ENCODE peak calls at places on chromosomes 7 and 10, in ten cellular contexts. H is left colon; M is activated naive CD8-positive, alpha-beta T cell treated with anti-CD3 and anti-CD28 coated beads, Interleukin-2, amount 50 U/mL, for 24 hours; O is body of pancreas; N is heart left ventricle; S is right lobe of liver; U is left ventricle myocardium superior; P is naive thymus-derived CD4-positive, alpha-beta T cell; E is central memory CD8-positive, alpha-beta T cell; V is RWPE2. Z is an unnamed sample.

GRCh38 chr10:46022978-46023702 is 7.3 kb downstream of the NCOA4 start:
- ATAC-seq in H (peak; percentile 95), M (peak; percentile 97), O (peak; percentile 90), N (peak; percentile 95), S (peak; percentile 88), U (peak; percentile 92), P (peak; percentile 96), E (peak; percentile 96), V (peak; percentile 98), Z (peak; percentile 92)

GRCh38 chr7:142637240-142637639 is 112.0 kb upstream of the PRSS1 start:
- ATAC-seq in H (no peak), M (peak; percentile 35), O (no peak), N (no peak), S (no peak), U (no peak), P (peak; percentile 56), E (peak; percentile 55), V (no peak), Z (no peak)

GRCh38 chr10:128268015-128268722 is 141.9 kb upstream of the MKI67 start:
- ATAC-seq in H (no peak), M (no peak), O (no peak), N (no peak), S (peak; percentile 22), U (peak; percentile 23), P (no peak), E (no peak), V (peak; percentile 48), Z (no peak)

GRCh38 chr10:72245949-72246525 is 27.7 kb upstream of the DDIT4 start:
- ATAC-seq in H (no peak), M (no peak), O (no peak), N (no peak), S (no peak), U (no peak), P (no peak), E (no peak), V (no peak), Z (no peak)

GRCh38 chr7:141534757-141535737 is 16.2 kb upstream of the AGK start:
- ATAC-seq in H (no peak), M (no peak), O (no peak), N (peak; percentile 82), S (no peak), U (peak; percentile 90), P (no peak), E (no peak), V (no peak), Z (no peak)

GRCh38 chr7:81669476-81670105 is 100.3 kb downstream of the HGF start:
- ATAC-seq in H (no peak), M (no peak), O (no peak), N (no peak), S (no peak), U (no peak), P (no peak), E (no peak), V (no peak), Z (no peak)

GRCh38 chr7:7909376-7909775 is 59.2 kb upstream of the GLCCI1 start:
- ATAC-seq in H (no peak), M (no peak), O (no peak), N (peak; percentile 33), S (no peak), U (no peak), P (no peak), E (no peak), V (no peak), Z (no peak)

GRCh38 chr7:143485500-143485899 is 7.8 kb downstream of the TAS2R41 start:
- ATAC-seq in H (no peak), M (no peak), O (no peak), N (no peak), S (peak; percentile 31), U (peak; percentile 38), P (no peak), E (no peak), V (no peak), Z (no peak)

GRCh38 chr7:91801331-91801983 is 79.0 kb downstream of the MTERF1 start:
- ATAC-seq in H (no peak), M (no peak), O (no peak), N (no peak), S (no peak), U (no peak), P (peak; percentile 20), E (no peak), V (no peak), Z (no peak)

GRCh38 chr7:142152076-142152475 is 40.6 kb downstream of the MGAM2 start:
- ATAC-seq in H (peak; percentile 98), M (no peak), O (peak; percentile 68), N (no peak), S (peak; percentile 47), U (no peak), P (no peak), E (no peak), V (no peak), Z (no peak)

GRCh38 chr7:39978252-39978934 is 28.3 kb downstream of the CDK13 start:
- ATAC-seq in H (no peak), M (peak; percentile 28), O (no peak), N (no peak), S (no peak), U (no peak), P (peak; percentile 58), E (peak; percentile 45), V (no peak), Z (no peak)

GRCh38 chr7:151735186-151735853 is 141.6 kb downstream of the PRKAG2 start:
- ATAC-seq in H (no peak), M (peak; percentile 16), O (no peak), N (peak; percentile 21), S (no peak), U (peak; percentile 14), P (no peak), E (no peak), V (no peak), Z (no peak)

GRCh38 chr10:119526149-119526548 is 16.4 kb downstream of the RGS10 start:
- ATAC-seq in H (no peak), M (no peak), O (no peak), N (no peak), S (no peak), U (no peak), P (no peak), E (no peak), V (no peak), Z (no peak)

GRCh38 chr7:108140674-108141073 is 10.5 kb upstream of the LAMB4 start:
- ATAC-seq in H (no peak), M (no peak), O (no peak), N (no peak), S (no peak), U (no peak), P (no peak), E (no peak), V (no peak), Z (peak; percentile 86)

GRCh38 chr7:75866129-75866496 is 12.7 kb upstream of the RHBDD2 start:
- ATAC-seq in H (peak; percentile 30), M (no peak), O (no peak), N (peak; percentile 23), S (peak; percentile 62), U (peak; percentile 25), P (peak; percentile 10), E (no peak), V (peak; percentile 19), Z (peak; percentile 11)

Z was measured in esophagus mucosa.